ENCODE peak calls at places on chromosome 20, in four cellular contexts. U is left cardiac atrium, C is NCI-H1092 treated with DMSO at 0.1 percent for 48 hours, T is AG10803. S is an unnamed sample.

GRCh38 chr20:14860410-14860814 is 523.0 kb upstream of the FLRT3 start:
- DNase-seq in U (no peak), C (peak; percentile 96), T (no peak), S (no peak)

GRCh38 chr20:64245746-64246595 is 9.6 kb upstream of the PCMTD2 start:
- DNase-seq in U (peak; percentile 12), C (no peak), T (no peak), S (no peak)

GRCh38 chr20:53809728-53810365 is 216.2 kb upstream of the ZNF217 start:
- DNase-seq in U (no peak), C (no peak), T (no peak), S (no peak)

GRCh38 chr20:3616250-3616649 is 46.9 kb downstream of the GFRA4 start:
- DNase-seq in U (no peak), C (no peak), T (peak; percentile 37), S (no peak)

GRCh38 chr20:51378171-51378928 is 164.2 kb downstream of the NFATC2 start:
- DNase-seq in U (no peak), C (peak; percentile 11), T (no peak), S (no peak)

GRCh38 chr20:49713779-49714712 is at the start of gene B4GALT5:
- DNase-seq in U (peak; percentile 82), C (peak; percentile 88), T (peak; percentile 68), S (no peak)

GRCh38 chr20:19094959-19095541 is 117.4 kb upstream of the SLC24A3 start:
- DNase-seq in U (no peak), C (no peak), T (no peak), S (no peak)

GRCh38 chr20:24098886-24099285 is 110.3 kb upstream of the GGTLC1 start:
- DNase-seq in U (no peak), C (no peak), T (peak; percentile 27), S (no peak)

GRCh38 chr20:56925696-56926101 is 296.6 kb downstream of the TFAP2C start:
- DNase-seq in U (no peak), C (no peak), T (no peak), S (no peak)

S was measured in keratinocyte.